ENCODE peak calls at places on chromosomes 16 and 17, in six cellular contexts. L is stimulated activated naive CD8-positive, alpha-beta T cell treated with anti-CD3 and anti-CD28 coated beads, Interleukin-15, amount 100 ng/mL, for 72 hours; E is GM12878; P is heart right ventricle; R is RWPE2; M is stimulated activated naive B cell treated with anti-CD40 and anti-IgM and Interleukin-4, amounts not matched to agents 10 μg/mL and 1 μg/mL and 100 μg/mL, for 72 hours. U is an unnamed sample.

GRCh38 chr16:84667600-84668309 is 19.4 kb downstream of the KLHL36 start:
- ATAC-seq in P (no peak), E (no peak), R (no peak), M (no peak), L (no peak), U (no peak)

GRCh38 chr16:67865318-67865717 is 7.5 kb upstream of the EDC4 start:
- ATAC-seq in R (peak; percentile 55), L (peak; percentile 71), M (no peak), P (no peak), E (peak; percentile 92), U (peak; percentile 60)

GRCh38 chr17:39700148-39700987 is 504 bp downstream of the ERBB2 start:
- ATAC-seq in M (peak; percentile 33), R (peak; percentile 60), P (peak; percentile 56), L (peak; percentile 42), E (no peak), U (no peak)

GRCh38 chr17:68603663-68604062 is 2.5 kb upstream of the FAM20A start:
- ATAC-seq in L (no peak), E (no peak), R (no peak), P (no peak), M (no peak), U (no peak)

GRCh38 chr17:29148790-29149430 is 31.3 kb downstream of the MYO18A start:
- ATAC-seq in M (peak; percentile 85), R (peak; percentile 85), P (peak; percentile 97), E (peak; percentile 90), L (peak; percentile 93), U (peak; percentile 88)

GRCh38 chr16:14286381-14287230 is 215.5 kb downstream of the MRTFB start:
- ATAC-seq in E (peak; percentile 79), M (no peak), R (no peak), P (peak; percentile 57), L (peak; percentile 0), U (peak; percentile 12)

GRCh38 chr17:45229681-45230409 is 8.2 kb downstream of the FMNL1 start:
- ATAC-seq in M (peak; percentile 66), R (no peak), E (peak; percentile 12), L (peak; percentile 36), P (peak; percentile 7), U (peak; percentile 38)

GRCh38 chr16:89707695-89708094 is 6.2 kb upstream of the SPATA2L start:
- ATAC-seq in R (no peak), L (no peak), E (no peak), M (no peak), P (no peak), U (no peak)

GRCh38 chr16:85082553-85083050 is 29.7 kb downstream of the CIBAR2 start:
- ATAC-seq in L (no peak), R (no peak), M (peak; percentile 58), E (peak; percentile 12), P (no peak), U (no peak)

GRCh38 chr16:4053663-4054479 is 62.4 kb downstream of the ADCY9 start:
- ATAC-seq in L (no peak), E (no peak), P (peak; percentile 72), M (no peak), R (peak; percentile 87), U (no peak)

GRCh38 chr17:43444223-43445008 is 39.4 kb upstream of the DHX8 start:
- ATAC-seq in R (peak; percentile 89), P (no peak), L (no peak), E (no peak), M (no peak), U (no peak)

GRCh38 chr17:65553009-65553645 is 8.3 kb downstream of the AXIN2 start:
- ATAC-seq in E (peak; percentile 7), P (no peak), L (peak; percentile 23), M (no peak), R (no peak), U (peak; percentile 73)

GRCh38 chr16:48194828-48195566 is 39.2 kb upstream of the ABCC12 start:
- ATAC-seq in L (no peak), R (peak; percentile 100), P (no peak), E (no peak), M (no peak), U (no peak)